ENCODE peak calls at places on chromosomes 7 and 10, in eight cellular contexts. S is A549, X is neural progenitor cell, E is HFFc6, D is hepatocyte, N is mesenchymal stem cell, G is NCI-H1105 treated with DMSO at 0.1 percent for 48 hours, U is SIG-M5. O is an unnamed sample.

GRCh38 chr7:14748461-14748860 is 154.1 kb downstream of the DGKB start:
- DNase-seq in S (no peak), X (no peak), E (peak), D (no peak), N (peak), G (no peak), U (no peak), O (no peak)

GRCh38 chr7:123682690-123683089 is 27.0 kb downstream of the LMOD2 start:
- DNase-seq in S (peak), X (peak), E (peak), D (peak), N (peak), G (peak), U (no peak), O (no peak)

GRCh38 chr7:150428671-150429451 is 21.6 kb upstream of the GIMAP8 start:
- DNase-seq in S (peak), X (peak), E (peak), D (no peak), N (peak), G (no peak), U (peak), O (peak)

GRCh38 chr10:102596506-102596971 is 47.7 kb upstream of the TRIM8 start:
- DNase-seq in S (peak), X (peak), E (peak), D (peak), N (peak), G (peak), U (no peak), O (peak)

GRCh38 chr10:35613597-35614226 is 8.6 kb downstream of the GJD4 start:
- DNase-seq in S (peak), X (peak), E (peak), D (no peak), N (peak), G (no peak), U (no peak), O (no peak)

GRCh38 chr7:7554021-7554432 is 12.7 kb upstream of the MIOS start:
- DNase-seq in S (no peak), X (peak), E (peak), D (no peak), N (no peak), G (peak), U (no peak), O (no peak)

GRCh38 chr7:37354661-37355131 is 94.0 kb downstream of the ELMO1 start:
- DNase-seq in S (no peak), X (no peak), E (no peak), D (peak), N (peak), G (no peak), U (peak), O (peak)

GRCh38 chr10:283916-284356 is 148.7 kb downstream of the ZMYND11 start:
- DNase-seq in S (no peak), X (no peak), E (no peak), D (no peak), N (no peak), G (no peak), U (no peak), O (no peak)

GRCh38 chr10:109778993-109779392 is 144.3 kb downstream of the XPNPEP1 start:
- DNase-seq in S (no peak), X (no peak), E (no peak), D (no peak), N (no peak), G (no peak), U (no peak), O (no peak)

O was measured in activated naive CD8-positive, alpha-beta T cell treated with anti-CD3 and anti-CD28 coated beads for 36 hours.